ENCODE peak calls at places on chromosomes 11 and 22, in four cellular contexts. Z is cardiac muscle cell, L is esophagus squamous epithelium, F is heart left ventricle. G is an unnamed sample.
A peak's percentile ranks its signal among the peaks of the same experiment; 100 is the strongest.

GRCh38 chr22:49307071-49307830 is 520.4 kb downstream of the BRD1 start:
- DNase-seq in F (no peak), L (no peak), Z (no peak), G (no peak)

GRCh38 chr11:66856496-66857233 is at the start of gene LRFN4:
- DNase-seq in Z (no peak), F (peak; percentile 56), L (peak; percentile 55), G (no peak)

GRCh38 chr11:15236514-15236913 is 121.8 kb downstream of the INSC start:
- DNase-seq in F (no peak), Z (no peak), L (no peak), G (no peak)

GRCh38 chr11:46389450-46390330 is 1.9 kb downstream of the CHRM4 start:
- DNase-seq in L (no peak), F (peak; percentile 66), Z (peak; percentile 72), G (no peak)

GRCh38 chr22:37021710-37022482 is 2.4 kb downstream of the MPST start:
- DNase-seq in F (no peak), Z (peak; percentile 58), L (no peak), G (no peak)

GRCh38 chr22:36162127-36163034 is 1.8 kb upstream of the APOL3 start:
- DNase-seq in L (no peak), Z (no peak), F (no peak), G (no peak)

GRCh38 chr11:45812581-45813548 is 7.9 kb downstream of the SLC35C1 start:
- DNase-seq in Z (no peak), F (no peak), L (no peak), G (no peak)

GRCh38 chr11:62708423-62709261 is 1.2 kb downstream of the GNG3 start:
- DNase-seq in F (no peak), Z (no peak), L (no peak), G (no peak)

GRCh38 chr11:40118780-40119179 is 1340.7 kb downstream of the LRRC4C start:
- DNase-seq in L (no peak), F (no peak), Z (no peak), G (no peak)

GRCh38 chr11:1468002-1468401 is 18.6 kb downstream of the MOB2 start:
- DNase-seq in F (no peak), L (no peak), Z (no peak), G (no peak)

GRCh38 chr22:50705851-50706351 is 32.1 kb upstream of the ACR start:
- DNase-seq in F (peak; percentile 3), L (no peak), Z (no peak), G (no peak)

GRCh38 chr22:37303821-37304274 is 21.5 kb downstream of the CYTH4 start:
- DNase-seq in Z (peak; percentile 79), F (peak; percentile 54), L (no peak), G (peak; percentile 28)

GRCh38 chr11:75635009-75635909 is 33.6 kb downstream of the MAP6 start:
- DNase-seq in Z (peak; percentile 75), L (no peak), F (peak; percentile 49), G (peak; percentile 9)

GRCh38 chr22:32708835-32709234 is 92.7 kb upstream of the TIMP3 start:
- DNase-seq in F (peak; percentile 43), Z (peak; percentile 55), L (no peak), G (no peak)

GRCh38 chr22:28938286-28938833 is 55.0 kb downstream of the ZNRF3 start:
- DNase-seq in Z (no peak), F (no peak), L (no peak), G (no peak)

GRCh38 chr11:2975594-2975993 is 16.5 kb downstream of the NAP1L4 start:
- DNase-seq in F (no peak), Z (peak; percentile 44), L (no peak), G (no peak)

GRCh38 chr11:123519055-123519796 is 89.2 kb downstream of the GRAMD1B start:
- DNase-seq in Z (peak; percentile 11), F (no peak), L (no peak), G (no peak)

GRCh38 chr11:126404367-126404766 is 48.9 kb downstream of the ST3GAL4 start:
- DNase-seq in L (no peak), F (no peak), Z (no peak), G (no peak)

GRCh38 chr11:64447717-64448598 is 89.0 kb downstream of the RPS6KA4 start:
- DNase-seq in F (no peak), L (no peak), Z (peak; percentile 27), G (no peak)

GRCh38 chr11:18633256-18634139 is 644 bp downstream of the SPTY2D1 start:
- DNase-seq in F (no peak), L (no peak), Z (peak; percentile 13), G (no peak)

GRCh38 chr22:20657963-20658362 is 116.0 kb upstream of the SERPIND1 start:
- DNase-seq in F (no peak), Z (no peak), L (no peak), G (no peak)

GRCh38 chr22:17627961-17628303 is 617 bp downstream of the ATP6V1E1 start:
- DNase-seq in F (no peak), Z (peak; percentile 10), L (no peak), G (no peak)

GRCh38 chr11:64998141-64998540 is 1.4 kb upstream of the BATF2 start:
- DNase-seq in L (no peak), Z (no peak), F (no peak), G (no peak)

GRCh38 chr11:44548032-44548695 is 17.3 kb upstream of the CD82 start:
- DNase-seq in Z (no peak), L (no peak), F (no peak), G (no peak)

GRCh38 chr11:3220521-3221407 is 2.2 kb upstream of the MRGPRG start:
- DNase-seq in F (no peak), Z (no peak), L (no peak), G (no peak)

GRCh38 chr11:117145393-117145761 is 1.3 kb downstream of the PAFAH1B2 start:
- DNase-seq in L (no peak), Z (peak; percentile 50), F (no peak), G (no peak)

GRCh38 chr11:76152741-76153608 is 53.3 kb downstream of the WNT11 start:
- DNase-seq in F (peak; percentile 19), L (no peak), Z (no peak), G (no peak)

GRCh38 chr11:10654211-10655150 is 39.1 kb downstream of the IRAG1 start:
- DNase-seq in F (no peak), Z (peak; percentile 85), L (no peak), G (no peak)

DNA sequence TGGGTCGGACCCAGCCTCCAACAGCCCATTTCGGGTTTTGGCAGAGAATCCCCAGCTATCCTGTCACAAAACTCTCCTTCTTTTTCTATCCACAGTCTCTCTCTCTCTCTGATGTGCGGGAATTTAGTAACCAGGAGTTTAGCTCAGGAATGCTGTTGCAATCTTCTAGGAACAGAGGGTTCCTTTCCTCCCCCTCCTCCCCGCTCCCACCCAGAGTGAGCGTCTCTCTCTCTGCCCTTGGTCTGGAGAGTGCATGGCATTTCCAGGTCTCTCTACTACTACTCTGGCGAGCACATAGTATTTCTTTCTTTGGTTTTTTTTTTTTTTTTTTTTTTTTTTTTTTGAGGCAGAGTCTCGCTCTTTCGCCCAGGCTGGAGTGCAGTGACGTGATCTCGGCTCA is 17.7 kb downstream of the APIP start:
- DNase-seq in L (no peak), Z (no peak), F (no peak), G (no peak)
- TF ChIP-seq CTCF in L (no peak), Z (no peak), F (no peak), G (no peak)

DNA sequence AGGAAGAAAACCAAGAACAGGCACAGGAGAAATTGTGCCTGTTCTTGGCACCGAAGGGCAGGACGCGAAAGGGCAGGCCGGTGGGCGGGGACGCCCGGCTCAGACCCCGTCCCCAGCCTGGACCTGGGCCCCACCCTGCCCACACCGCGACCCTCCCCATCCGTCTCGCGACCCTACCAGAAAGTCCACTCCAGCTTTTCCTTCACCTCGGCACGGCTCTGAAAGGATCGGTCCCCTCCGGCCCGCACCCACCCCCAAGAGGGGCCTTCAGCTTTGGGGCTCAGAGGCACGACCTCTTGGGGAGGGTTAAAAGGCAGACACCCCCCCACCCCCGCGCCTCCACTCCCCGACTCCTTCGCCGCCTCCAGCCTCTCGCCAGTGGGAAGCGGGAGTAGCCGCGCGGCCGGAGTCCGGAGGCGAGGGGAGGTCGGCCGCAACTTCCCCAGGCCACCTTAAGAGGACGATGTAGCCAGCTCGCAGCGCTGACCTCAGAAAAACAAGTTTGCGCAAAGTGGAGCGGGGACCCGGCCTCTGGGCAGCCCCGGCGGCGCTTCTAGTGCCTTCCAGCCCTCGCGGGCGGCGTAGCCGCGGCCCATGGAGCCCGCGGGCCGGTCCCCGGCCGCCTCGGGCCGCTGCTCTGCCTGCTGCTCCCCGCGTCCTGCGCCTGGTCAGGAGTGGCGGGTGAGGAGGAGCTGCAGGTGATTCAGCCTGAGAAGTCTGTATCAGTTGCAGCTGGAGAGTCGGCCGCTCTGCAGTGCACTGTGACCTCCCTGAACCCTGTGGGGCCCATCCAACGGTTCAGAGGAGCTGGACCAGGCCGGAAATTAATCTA is 4.3 kb downstream of the SEC14L6 start:
- DNase-seq in Z (peak; percentile 25), L (no peak), F (no peak), G (no peak)
- H3K4me3 ChIP-seq in Z (peak overlapping the region; percentile 26), L (peak overlapping the region; percentile 55), F (no peak overlapping the region), G (peak overlapping the region; percentile 67)

DNA sequence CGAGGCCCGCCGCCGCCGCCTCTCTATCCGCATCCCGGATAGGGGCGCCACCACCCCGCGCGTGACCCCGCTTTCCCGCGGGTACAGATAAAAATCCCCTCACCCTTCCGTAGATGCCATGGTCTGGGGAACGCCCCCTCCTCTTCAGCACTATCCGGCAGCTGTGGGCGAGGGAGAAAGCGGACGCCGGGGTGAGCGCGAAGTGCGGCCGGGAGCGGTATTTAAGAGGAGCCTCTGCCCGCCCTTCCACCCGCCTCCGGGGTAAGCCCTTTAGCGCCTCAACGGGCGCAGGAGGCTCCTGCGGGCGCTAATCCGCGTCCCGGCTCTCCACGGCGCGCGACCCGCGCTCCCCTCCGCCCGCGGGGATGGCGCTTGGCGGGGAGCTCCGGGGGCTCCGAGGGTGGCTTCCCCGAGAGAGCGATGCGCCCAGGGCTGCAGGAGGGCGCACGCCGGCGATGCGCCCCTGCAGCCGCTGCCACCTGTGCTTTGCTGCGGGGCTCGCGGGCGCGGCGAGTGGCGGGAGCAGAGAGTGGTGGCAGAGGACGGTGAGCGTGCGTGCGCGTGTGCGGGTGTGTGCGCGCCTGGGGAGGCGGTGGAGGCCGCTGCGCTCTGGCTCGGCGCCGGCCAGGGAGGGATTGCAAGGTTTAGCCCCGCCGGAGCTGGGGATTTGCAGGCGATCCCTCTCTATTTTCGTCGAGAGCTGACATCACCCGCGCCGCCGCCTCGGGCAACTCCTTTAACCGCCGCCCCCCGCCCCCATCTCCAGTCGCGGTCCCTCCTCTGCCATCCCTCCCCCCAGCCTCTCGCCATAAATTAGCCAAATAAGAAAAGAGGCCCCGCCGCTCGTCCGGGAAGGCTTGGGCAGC is at the start of gene SLC1A2:
- DNase-seq in F (peak; percentile 32), Z (peak; percentile 47), L (no peak), G (no peak)
- TF ChIP-seq CTCF in F (no peak), Z (no peak), L (no peak), G (no peak)

GRCh38 chr11:94477644-94478043 is 16.0 kb downstream of the MRE11 start:
- DNase-seq in Z (no peak), L (no peak), F (no peak), G (no peak)

GRCh38 chr11:94469416-94469815 is 24.2 kb downstream of the MRE11 start:
- DNase-seq in Z (no peak), L (no peak), F (no peak), G (no peak)

GRCh38 chr11:94473177-94473799 is 20.4 kb downstream of the MRE11 start:
- DNase-seq in Z (peak; percentile 33), L (no peak), F (no peak), G (no peak)
- H3K4me3 ChIP-seq in Z (no peak overlapping the region), L (no peak overlapping the region), F (no peak overlapping the region), G (no peak overlapping the region)

GRCh38 chr11:47442514-47442913 is 6.4 kb downstream of the RAPSN start:
- DNase-seq in F (peak; percentile 72), Z (no peak), L (no peak), G (no peak)
- TF ChIP-seq CTCF in F (no peak), Z (no peak), L (no peak), G (no peak)

G was measured in thoracic aorta.